ENCODE peak calls at places on chromosomes 12 and 14, in nine cellular contexts. E is heart left ventricle, W is psoas muscle, V is heart right ventricle, Y is tibial artery, H is suprapubic skin, U is lower lobe of right lung, S is right atrium auricular region, L is AG04450. X is an unnamed sample. For H3K27me3 and H3K9me3, the result is how much of the 10 kb centered on the place peaks cover.

GRCh38 chr14:21255385-21256101 is 13.7 kb downstream of the HNRNPC start:
- DNase-seq in U (no peak), H (no peak), W (no peak), Y (no peak), S (no peak), V (no peak), E (no peak), L (no peak), X (no peak)

GRCh38 chr14:59679872-59680271 is 103.3 kb upstream of the CCDC175 start:
- DNase-seq in Y (peak), W (no peak), L (no peak), E (no peak), U (no peak), S (no peak), H (no peak), V (no peak), X (no peak)

GRCh38 chr12:107992870-107993451 is 136.1 kb upstream of the WSCD2 start:
- DNase-seq in H (no peak), W (no peak), V (no peak), S (no peak), E (no peak), L (no peak), Y (no peak), U (no peak), X (peak)

GRCh38 chr14:100539319-100539645 is 47.9 kb downstream of the BEGAIN start:
- DNase-seq in E (no peak), H (no peak), W (peak), L (no peak), S (no peak), U (no peak), V (no peak), Y (no peak), X (no peak)

GRCh38 chr12:70427611-70428010 is 61.5 kb downstream of the KCNMB4 start:
- DNase-seq in L (no peak), U (no peak), V (no peak), E (no peak), Y (no peak), W (no peak), S (no peak), H (no peak), X (no peak)

GRCh38 chr12:116138781-116139180 is 138.7 kb downstream of the MED13L start:
- DNase-seq in W (no peak), U (no peak), Y (no peak), V (no peak), E (no peak), H (no peak), L (no peak), S (no peak), X (no peak)

GRCh38 chr14:96002511-96002884 is 36.7 kb upstream of the C14orf132 start:
- DNase-seq in E (no peak), L (no peak), U (no peak), W (no peak), V (no peak), S (no peak), H (no peak), Y (no peak), X (no peak)

GRCh38 chr12:56385873-56386272 is 23.2 kb upstream of the APOF start:
- DNase-seq in W (no peak), S (no peak), E (no peak), U (no peak), L (no peak), V (no peak), H (no peak), Y (no peak), X (no peak)

GRCh38 chr14:73246387-73247150 is 9.3 kb downstream of the PAPLN start:
- DNase-seq in E (no peak), H (no peak), L (no peak), S (no peak), Y (no peak), U (no peak), W (peak), V (no peak), X (no peak)

GRCh38 chr12:49017764-49018281 is 753 bp downstream of the PRKAG1 start:
- DNase-seq in S (no peak), V (peak), H (peak), E (peak), L (no peak), W (peak), U (no peak), Y (no peak), X (peak)

GRCh38 chr12:65775720-65776119 is 48.6 kb upstream of the HMGA2 start:
- DNase-seq in Y (no peak), E (no peak), U (no peak), V (no peak), H (no peak), L (no peak), W (no peak), S (no peak), X (no peak)

GRCh38 chr14:63759454-63759853 is 31.6 kb upstream of the SGPP1 start:
- DNase-seq in E (no peak), Y (no peak), V (no peak), S (no peak), H (no peak), W (no peak), U (no peak), L (no peak), X (no peak)

GRCh38 chr14:77638738-77639137 is 22.3 kb upstream of the SPTLC2 start:
- DNase-seq in S (no peak), V (no peak), Y (no peak), L (peak), W (no peak), H (no peak), E (no peak), U (no peak), X (peak)

GRCh38 chr14:88986146-88986841 is 161.8 kb downstream of the TTC8 start:
- DNase-seq in S (no peak), H (no peak), V (no peak), L (peak), U (no peak), E (peak), Y (no peak), W (peak), X (peak)

GRCh38 chr12:55908726-55909512 is 18.8 kb downstream of the PYM1 start:
- DNase-seq in Y (no peak), S (no peak), L (no peak), U (no peak), V (no peak), W (no peak), H (no peak), E (no peak), X (no peak)

GRCh38 chr14:43285575-43285974 is 1221.5 kb downstream of the FSCB start:
- DNase-seq in E (no peak), U (no peak), W (no peak), V (no peak), Y (no peak), L (no peak), H (no peak), S (no peak), X (no peak)

GRCh38 chr12:111586986-111587385 is 12.1 kb downstream of the ATXN2 start:
- DNase-seq in E (no peak), Y (no peak), W (no peak), U (no peak), S (no peak), H (no peak), L (no peak), V (no peak), X (no peak)

GRCh38 chr12:111589601-111590000 is 9.5 kb downstream of the ATXN2 start:
- DNase-seq in S (no peak), L (no peak), H (no peak), V (no peak), W (no peak), E (no peak), U (no peak), Y (no peak), X (no peak)

GRCh38 chr12:111590552-111590951 is 8.6 kb downstream of the ATXN2 start:
- DNase-seq in W (no peak), L (no peak), V (no peak), U (no peak), E (no peak), S (no peak), Y (no peak), H (no peak), X (no peak)

GRCh38 chr12:111585619-111586135 is 13.4 kb downstream of the ATXN2 start:
- DNase-seq in S (no peak), V (no peak), Y (no peak), E (no peak), U (no peak), L (no peak), H (no peak), W (no peak), X (no peak)

GRCh38 chr12:111588010-111588409 is 11.1 kb downstream of the ATXN2 start:
- DNase-seq in U (no peak), H (no peak), L (no peak), V (no peak), E (no peak), Y (no peak), W (no peak), S (no peak), X (no peak)
- H3K27me3 ChIP-seq in U (under half), H (under half), L (under half), V (under half), E (under half), Y (under half), W (under half), S (under half), X (under half)

DNA sequence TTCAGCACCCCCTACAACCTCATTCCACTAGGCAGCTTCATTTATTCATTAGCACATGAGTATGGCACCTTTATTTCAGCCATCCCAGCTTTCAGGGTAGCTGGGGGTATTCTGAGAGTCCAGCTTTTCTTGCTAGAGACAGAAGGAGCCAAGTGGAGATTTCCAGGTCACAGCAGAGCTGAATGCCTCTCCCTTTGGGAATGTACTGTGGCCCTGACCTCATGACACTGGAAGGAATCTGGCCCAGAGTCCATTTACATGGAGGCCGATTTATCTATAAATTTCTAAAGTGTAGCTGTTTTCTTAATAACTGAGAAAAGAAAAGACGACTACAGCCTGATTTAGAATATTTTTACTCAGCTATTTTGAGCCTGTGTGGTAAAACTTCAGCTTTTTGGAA is 47.2 kb upstream of the JDP2 start:
- DNase-seq in E (no peak), Y (no peak), H (no peak), W (peak), S (no peak), V (no peak), L (no peak), U (no peak), X (no peak)
- H3K9me3 ChIP-seq in E (under half), Y (under half), H (under half), W (under half), S (under half), V (under half), L (under half), U (under half), X (under half)

DNA sequence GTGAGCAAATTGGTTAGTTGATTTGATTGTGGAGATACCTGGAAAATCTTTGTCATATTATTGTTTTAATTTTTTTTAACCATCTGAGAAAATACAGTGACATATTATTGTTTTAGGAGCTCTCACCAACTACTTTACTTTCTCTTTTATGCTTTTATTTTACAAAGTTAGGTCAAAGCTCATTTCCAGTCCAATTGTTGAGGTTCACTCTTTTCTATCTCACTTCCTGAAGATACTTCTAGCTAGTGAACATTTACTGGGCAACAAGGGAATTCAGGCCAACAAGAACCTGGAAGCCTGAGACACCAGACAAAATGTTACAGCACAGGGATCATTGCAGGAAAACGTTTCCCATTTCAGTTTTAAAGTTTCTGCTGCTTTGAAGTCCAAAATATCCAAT is 3.9 kb downstream of the TMEM30B start:
- DNase-seq in U (no peak), S (no peak), Y (no peak), H (no peak), V (no peak), W (no peak), E (no peak), L (no peak), X (no peak)
- H3K27me3 ChIP-seq in U (under half), S (under half), Y (under half), H (under half), V (under half), W (under half), E (under half), L (under half), X (under half)

DNA sequence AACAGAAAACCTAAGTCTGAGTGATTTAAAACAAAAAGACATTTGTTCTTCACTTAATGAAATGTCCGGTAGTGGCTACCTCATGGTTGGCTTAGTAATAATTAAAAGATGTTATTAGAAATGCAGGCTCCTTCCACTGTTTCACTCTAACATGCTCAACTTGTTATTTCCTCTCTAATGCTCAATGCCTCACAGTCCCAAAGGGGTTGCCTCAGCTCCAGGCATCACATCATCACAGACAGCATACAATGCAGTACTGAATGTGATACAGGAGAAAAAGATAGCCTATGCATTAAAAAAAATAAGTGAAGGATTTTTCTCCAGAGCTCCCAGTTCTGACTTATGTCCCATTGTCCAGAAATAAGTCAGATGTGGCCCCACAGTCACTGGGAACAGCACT is 1077.0 kb upstream of the TMEM132C start:
- DNase-seq in S (no peak), L (no peak), U (no peak), V (no peak), Y (no peak), W (no peak), H (no peak), E (no peak), X (no peak)
- H3K9me3 ChIP-seq in S (under half), L (under half), U (under half), V (under half), Y (under half), W (under half), H (under half), E (under half), X (under half)

DNA sequence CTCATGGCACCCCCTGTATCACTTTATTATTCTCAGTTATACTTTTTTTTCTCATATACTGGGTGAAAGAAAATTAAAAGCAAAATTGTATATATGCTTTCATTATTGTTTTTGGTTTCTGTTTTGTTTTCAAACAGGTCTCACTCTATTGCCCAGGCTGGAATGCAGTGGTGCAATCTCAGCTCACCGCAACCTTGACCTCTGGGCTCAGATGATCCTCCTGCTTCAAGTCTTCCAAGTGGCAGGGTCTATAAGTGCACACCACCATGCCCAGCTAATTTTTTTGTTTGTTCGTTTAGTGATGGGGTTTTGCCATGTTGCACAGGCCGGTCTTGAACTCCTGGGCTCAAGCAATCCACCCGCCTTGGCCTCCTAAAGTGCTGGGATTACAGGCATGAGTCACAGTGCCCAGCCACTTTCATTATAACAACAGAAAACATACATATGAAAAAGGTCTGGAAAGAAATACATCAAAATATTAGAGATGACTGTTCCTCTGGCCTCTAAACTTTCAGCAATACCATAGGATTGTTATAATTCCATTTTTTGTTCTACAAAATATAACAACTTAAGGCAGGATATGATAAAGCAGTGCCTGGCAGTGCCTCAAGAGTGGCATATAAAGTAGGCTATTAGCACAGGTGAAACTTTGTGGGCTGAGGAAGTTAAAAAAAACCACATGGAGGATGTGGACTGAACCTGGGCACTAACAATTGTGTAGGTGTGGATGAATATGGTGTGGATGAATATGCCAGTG is 5.8 kb upstream of the NTN4 start:
- DNase-seq in H (no peak), E (no peak), L (no peak), U (peak), Y (no peak), S (no peak), W (no peak), V (no peak), X (peak)
- H3K27me3 ChIP-seq in H (under half), E (under half), L (under half), U (under half), Y (under half), S (under half), W (under half), V (under half), X (under half)

GRCh38 chr14:106134901-106135300 is 608.5 kb downstream of the TMEM121 start:
- DNase-seq in U (no peak), Y (no peak), W (no peak), E (no peak), S (no peak), V (no peak), L (no peak), H (no peak), X (no peak)
- H3K9me3 ChIP-seq in U (under half), Y (under half), W (under half), E (under half), S (under half), V (under half), L (under half), H (under half), X (under half)

GRCh38 chr12:52730383-52730782 is 27.1 kb upstream of the KRT77 start:
- DNase-seq in V (no peak), H (no peak), L (no peak), U (no peak), Y (peak), S (no peak), E (no peak), W (no peak), X (no peak)

GRCh38 chr12:52735816-52736632 is 32.7 kb upstream of the KRT77 start:
- DNase-seq in V (no peak), E (no peak), Y (no peak), U (no peak), L (no peak), H (no peak), S (no peak), W (no peak), X (no peak)

GRCh38 chr12:52739963-52740362 is 36.6 kb upstream of the KRT77 start:
- DNase-seq in W (no peak), V (no peak), H (no peak), S (no peak), L (no peak), Y (no peak), E (no peak), U (no peak), X (no peak)

GRCh38 chr12:52730793-52731192 is 27.5 kb upstream of the KRT77 start:
- DNase-seq in L (no peak), E (no peak), U (no peak), Y (no peak), V (no peak), S (no peak), H (no peak), W (no peak), X (no peak)

DNA sequence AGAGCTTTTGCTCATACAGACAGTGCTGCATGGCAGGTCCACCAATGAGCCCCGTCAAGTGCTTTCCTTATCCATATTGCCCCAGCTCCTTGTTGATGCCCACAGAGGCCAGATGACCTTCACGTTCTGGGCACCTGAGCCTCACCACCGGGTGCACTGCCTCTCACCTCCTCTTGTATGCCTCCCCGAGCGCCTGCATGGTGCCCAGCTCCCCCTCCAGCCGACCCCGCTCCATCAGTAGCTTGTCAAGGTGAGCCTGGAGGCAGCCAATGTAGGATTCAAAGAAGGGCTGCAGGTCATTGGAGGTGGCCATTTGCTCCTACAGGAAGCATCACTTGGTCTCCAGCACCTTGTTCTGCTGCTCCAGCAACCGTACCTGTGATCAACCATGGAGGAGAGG is 31.8 kb upstream of the KRT77 start:
- DNase-seq in S (no peak), U (no peak), Y (no peak), V (no peak), L (no peak), H (no peak), W (no peak), E (no peak), X (no peak)
- H3K27me3 ChIP-seq in S (under half), U (under half), Y (under half), V (under half), L (under half), H (under half), W (under half), E (under half), X (under half)